ENCODE peak calls at places on chromosomes 11 and 22, in seven cellular contexts. One of them, this sample, is unnamed.

GRCh38 chr11:106426696-106427095 is 349.2 kb downstream of the AASDHPPT start:
- DNase-seq in BJ: no peak
- DNase-seq in neural crest cell: no peak
- DNase-seq in IMR-90: no peak
- DNase-seq in fibroblast of pulmonary artery: no peak
- DNase-seq in HFFc6: no peak
- DNase-seq in right lobe of liver: no peak
- DNase-seq in this sample: no peak

GRCh38 chr11:131486937-131487336 is 116.5 kb downstream of the NTM start:
- DNase-seq in IMR-90: no peak
- DNase-seq in right lobe of liver: no peak
- DNase-seq in HFFc6: no peak
- DNase-seq in neural crest cell: no peak
- DNase-seq in fibroblast of pulmonary artery: no peak
- DNase-seq in BJ: no peak
- DNase-seq in this sample: no peak

GRCh38 chr11:68581439-68581838 is 102.9 kb upstream of the GAL start:
- DNase-seq in BJ: no peak
- DNase-seq in fibroblast of pulmonary artery: no peak
- DNase-seq in neural crest cell: no peak
- DNase-seq in right lobe of liver: no peak
- DNase-seq in IMR-90: no peak
- DNase-seq in HFFc6: no peak
- DNase-seq in this sample: no peak

GRCh38 chr11:11306855-11307254 is 46.2 kb downstream of the CSNK2A3 start:
- DNase-seq in right lobe of liver: no peak
- DNase-seq in IMR-90: peak; percentile 37
- DNase-seq in HFFc6: no peak
- DNase-seq in neural crest cell: no peak
- DNase-seq in fibroblast of pulmonary artery: no peak
- DNase-seq in BJ: no peak
- DNase-seq in this sample: no peak

GRCh38 chr11:15726221-15726746 is 611.6 kb downstream of the INSC start:
- DNase-seq in HFFc6: no peak
- DNase-seq in right lobe of liver: no peak
- DNase-seq in BJ: no peak
- DNase-seq in IMR-90: no peak
- DNase-seq in neural crest cell: no peak
- DNase-seq in fibroblast of pulmonary artery: no peak
- DNase-seq in this sample: no peak

GRCh38 chr11:66932543-66932942 is 25.6 kb downstream of the PC start:
- DNase-seq in neural crest cell: no peak
- DNase-seq in HFFc6: no peak
- DNase-seq in IMR-90: no peak
- DNase-seq in BJ: no peak
- DNase-seq in fibroblast of pulmonary artery: no peak
- DNase-seq in right lobe of liver: no peak
- DNase-seq in this sample: no peak

GRCh38 chr22:47043835-47044721 is 281.6 kb downstream of the TBC1D22A start:
- DNase-seq in IMR-90: peak; percentile 54
- DNase-seq in HFFc6: no peak
- DNase-seq in right lobe of liver: peak; percentile 36
- DNase-seq in neural crest cell: no peak
- DNase-seq in BJ: no peak
- DNase-seq in fibroblast of pulmonary artery: peak; percentile 39
- DNase-seq in this sample: peak; percentile 83

GRCh38 chr11:45468265-45468856 is 182.2 kb upstream of the SYT13 start:
- DNase-seq in HFFc6: no peak
- DNase-seq in fibroblast of pulmonary artery: peak; percentile 70
- DNase-seq in right lobe of liver: peak; percentile 37
- DNase-seq in IMR-90: peak; percentile 4
- DNase-seq in neural crest cell: no peak
- DNase-seq in BJ: no peak
- DNase-seq in this sample: no peak

GRCh38 chr11:85756401-85757200 is 54.3 kb downstream of the SYTL2 start:
- DNase-seq in right lobe of liver: no peak
- DNase-seq in HFFc6: no peak
- DNase-seq in fibroblast of pulmonary artery: no peak
- DNase-seq in neural crest cell: no peak
- DNase-seq in BJ: no peak
- DNase-seq in IMR-90: no peak
- DNase-seq in this sample: peak; percentile 85

GRCh38 chr11:119551726-119552510 is 128.9 kb upstream of the THY1 start:
- DNase-seq in fibroblast of pulmonary artery: no peak
- DNase-seq in neural crest cell: no peak
- DNase-seq in IMR-90: no peak
- DNase-seq in HFFc6: peak; percentile 39
- DNase-seq in BJ: peak; percentile 19
- DNase-seq in right lobe of liver: no peak
- DNase-seq in this sample: no peak

GRCh38 chr11:32435947-32436750 is 810 bp upstream of the WT1 start:
- DNase-seq in BJ: no peak
- DNase-seq in fibroblast of pulmonary artery: peak; percentile 76
- DNase-seq in neural crest cell: peak; percentile 2
- DNase-seq in right lobe of liver: no peak
- DNase-seq in IMR-90: no peak
- DNase-seq in HFFc6: no peak
- DNase-seq in this sample: peak; percentile 72

GRCh38 chr11:115202061-115202460 is 302.2 kb downstream of the CADM1 start:
- DNase-seq in right lobe of liver: no peak
- DNase-seq in IMR-90: no peak
- DNase-seq in HFFc6: no peak
- DNase-seq in BJ: no peak
- DNase-seq in fibroblast of pulmonary artery: no peak
- DNase-seq in neural crest cell: no peak
- DNase-seq in this sample: no peak

GRCh38 chr11:16456366-16456765 is 100.0 kb upstream of the SOX6 start:
- DNase-seq in neural crest cell: no peak
- DNase-seq in fibroblast of pulmonary artery: no peak
- DNase-seq in right lobe of liver: no peak
- DNase-seq in HFFc6: no peak
- DNase-seq in BJ: no peak
- DNase-seq in IMR-90: peak; percentile 11
- DNase-seq in this sample: no peak

GRCh38 chr11:32713496-32713895 is 81.0 kb downstream of the CCDC73 start:
- DNase-seq in HFFc6: no peak
- DNase-seq in IMR-90: no peak
- DNase-seq in BJ: no peak
- DNase-seq in right lobe of liver: no peak
- DNase-seq in fibroblast of pulmonary artery: peak; percentile 32
- DNase-seq in neural crest cell: no peak
- DNase-seq in this sample: peak; percentile 52

GRCh38 chr22:37618072-37618656 is 9.5 kb downstream of the GGA1 start:
- DNase-seq in fibroblast of pulmonary artery: no peak
- DNase-seq in IMR-90: no peak
- DNase-seq in right lobe of liver: no peak
- DNase-seq in neural crest cell: no peak
- DNase-seq in BJ: no peak
- DNase-seq in HFFc6: no peak
- DNase-seq in this sample: no peak

GRCh38 chr11:329886-330253 is 9.2 kb upstream of the IFITM3 start:
- DNase-seq in fibroblast of pulmonary artery: no peak
- DNase-seq in BJ: no peak
- DNase-seq in IMR-90: no peak
- DNase-seq in neural crest cell: no peak
- DNase-seq in HFFc6: no peak
- DNase-seq in right lobe of liver: no peak
- DNase-seq in this sample: no peak

GRCh38 chr11:116267146-116267545 is 505.6 kb downstream of the BUD13 start:
- DNase-seq in right lobe of liver: no peak
- DNase-seq in IMR-90: no peak
- DNase-seq in HFFc6: no peak
- DNase-seq in neural crest cell: no peak
- DNase-seq in BJ: no peak
- DNase-seq in fibroblast of pulmonary artery: no peak
- DNase-seq in this sample: no peak

GRCh38 chr11:10443152-10443551 is 11.9 kb upstream of the AMPD3 start:
- DNase-seq in HFFc6: no peak
- DNase-seq in right lobe of liver: no peak
- DNase-seq in IMR-90: peak; percentile 16
- DNase-seq in fibroblast of pulmonary artery: no peak
- DNase-seq in BJ: no peak
- DNase-seq in neural crest cell: no peak
- DNase-seq in this sample: no peak

GRCh38 chr11:64814712-64815187 is 4.4 kb upstream of the MEN1 start:
- DNase-seq in neural crest cell: no peak
- DNase-seq in HFFc6: no peak
- DNase-seq in IMR-90: no peak
- DNase-seq in BJ: no peak
- DNase-seq in fibroblast of pulmonary artery: no peak
- DNase-seq in right lobe of liver: no peak
- DNase-seq in this sample: no peak

GRCh38 chr22:36348760-36349159 is 39.0 kb downstream of the MYH9 start:
- DNase-seq in right lobe of liver: no peak
- DNase-seq in fibroblast of pulmonary artery: no peak
- DNase-seq in IMR-90: no peak
- DNase-seq in BJ: no peak
- DNase-seq in HFFc6: no peak
- DNase-seq in neural crest cell: no peak
- DNase-seq in this sample: no peak

DNA sequence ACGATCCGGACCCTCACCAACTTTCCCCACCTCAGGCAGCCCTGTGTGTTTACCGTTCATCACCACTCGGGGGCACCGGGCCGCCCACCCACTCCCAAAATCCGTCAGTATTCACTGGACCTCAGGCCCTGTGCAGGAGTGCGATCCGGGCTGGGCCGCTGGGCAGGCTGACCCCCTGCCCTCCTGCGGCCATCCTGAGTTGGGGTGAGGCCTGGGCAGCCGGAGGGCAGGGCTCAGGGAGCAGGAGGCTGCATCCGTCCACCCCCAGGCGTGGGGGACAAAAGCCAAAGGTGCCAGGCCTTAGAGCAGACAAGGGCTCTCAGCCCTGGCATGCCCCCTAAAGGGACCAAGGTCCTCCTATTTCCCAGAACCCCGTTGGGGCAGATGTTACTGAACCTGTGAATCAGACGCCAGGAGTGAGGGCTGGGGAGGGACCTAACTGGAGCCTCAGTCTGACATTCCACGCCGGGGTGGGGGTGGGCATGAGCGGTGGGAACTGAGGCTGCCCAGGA is 16.8 kb upstream of the TMEM191C start:
- DNase-seq in neural crest cell: peak; percentile 3
- DNase-seq in right lobe of liver: no peak
- DNase-seq in IMR-90: no peak
- DNase-seq in HFFc6: no peak
- DNase-seq in BJ: no peak
- DNase-seq in fibroblast of pulmonary artery: no peak
- DNase-seq in this sample: no peak
- TF ChIP-seq CTCF in neural crest cell: peak; percentile 39
- TF ChIP-seq CTCF in right lobe of liver: no peak
- TF ChIP-seq CTCF in IMR-90: no peak
- TF ChIP-seq CTCF in HFFc6: peak; percentile 32
- TF ChIP-seq CTCF in BJ: no peak
- TF ChIP-seq CTCF in fibroblast of pulmonary artery: no peak
- TF ChIP-seq CTCF in this sample: peak; percentile 12

GRCh38 chr11:125256471-125257010 is 92.0 kb downstream of the PKNOX2 start:
- DNase-seq in HFFc6: no peak
- DNase-seq in BJ: no peak
- DNase-seq in right lobe of liver: no peak
- DNase-seq in IMR-90: no peak
- DNase-seq in neural crest cell: no peak
- DNase-seq in fibroblast of pulmonary artery: no peak
- DNase-seq in this sample: no peak

GRCh38 chr11:125257185-125257584 is 92.6 kb downstream of the PKNOX2 start:
- DNase-seq in BJ: no peak
- DNase-seq in HFFc6: no peak
- DNase-seq in IMR-90: no peak
- DNase-seq in right lobe of liver: no peak
- DNase-seq in fibroblast of pulmonary artery: no peak
- DNase-seq in neural crest cell: no peak
- DNase-seq in this sample: no peak

GRCh38 chr11:125257751-125258150 is 93.2 kb downstream of the PKNOX2 start:
- DNase-seq in BJ: no peak
- DNase-seq in neural crest cell: no peak
- DNase-seq in fibroblast of pulmonary artery: no peak
- DNase-seq in IMR-90: no peak
- DNase-seq in HFFc6: no peak
- DNase-seq in right lobe of liver: no peak
- DNase-seq in this sample: no peak

GRCh38 chr11:125261471-125262087 is 97.0 kb downstream of the PKNOX2 start:
- DNase-seq in neural crest cell: no peak
- DNase-seq in fibroblast of pulmonary artery: no peak
- DNase-seq in right lobe of liver: no peak
- DNase-seq in BJ: no peak
- DNase-seq in IMR-90: no peak
- DNase-seq in HFFc6: no peak
- DNase-seq in this sample: no peak

GRCh38 chr11:125258626-125259025 is 94.1 kb downstream of the PKNOX2 start:
- DNase-seq in neural crest cell: no peak
- DNase-seq in BJ: no peak
- DNase-seq in HFFc6: no peak
- DNase-seq in fibroblast of pulmonary artery: no peak
- DNase-seq in right lobe of liver: no peak
- DNase-seq in IMR-90: no peak
- DNase-seq in this sample: no peak
- TF ChIP-seq CTCF in neural crest cell: no peak
- TF ChIP-seq CTCF in BJ: no peak
- TF ChIP-seq CTCF in HFFc6: no peak
- TF ChIP-seq CTCF in fibroblast of pulmonary artery: no peak
- TF ChIP-seq CTCF in right lobe of liver: no peak
- TF ChIP-seq CTCF in IMR-90: no peak
- TF ChIP-seq CTCF in this sample: no peak

DNA sequence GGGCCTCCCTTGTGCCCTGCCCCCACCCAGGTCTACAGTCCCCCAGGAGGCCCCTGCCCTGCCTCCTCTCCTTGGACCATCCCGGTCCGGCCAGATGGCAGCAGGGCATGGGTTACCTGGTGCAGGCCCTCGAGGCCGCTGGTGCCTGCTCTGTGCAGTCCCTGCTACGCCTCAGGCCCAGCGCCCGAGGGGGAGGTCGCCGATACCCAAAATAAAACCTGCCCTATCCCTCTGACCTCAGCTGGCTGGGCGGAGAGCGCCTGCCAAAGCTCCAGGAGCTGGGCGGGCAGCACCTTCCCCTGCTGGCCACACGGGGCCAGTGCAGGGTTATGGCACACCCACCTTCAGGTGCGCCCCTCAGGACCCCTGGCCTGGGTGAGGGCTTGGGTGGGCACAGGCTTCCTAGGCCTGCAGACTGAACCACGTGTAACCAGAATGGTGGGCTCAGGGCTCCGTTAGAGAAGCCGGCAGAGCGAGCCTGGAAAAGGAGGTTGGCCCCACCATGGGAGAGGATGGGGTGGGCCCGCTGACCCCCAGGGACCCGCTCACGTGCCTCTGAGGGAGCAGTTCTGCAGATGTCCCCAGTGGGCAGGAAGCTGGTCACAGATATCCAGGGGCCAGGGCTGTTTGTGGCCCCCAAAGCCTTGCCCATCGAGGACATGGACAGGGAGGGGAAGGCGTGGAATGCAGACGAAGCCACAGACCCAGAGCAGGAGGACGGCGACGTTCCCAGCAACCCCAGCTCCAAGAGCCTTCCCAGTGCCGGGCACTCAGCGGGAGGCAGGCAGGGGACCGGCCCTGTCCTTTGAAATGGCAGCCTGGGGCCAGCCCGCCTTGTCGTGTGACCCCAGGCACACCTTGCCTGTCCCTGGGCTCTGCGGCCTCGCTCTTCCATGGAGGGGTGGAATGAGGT is 1.7 kb upstream of the TNNT3 start:
- DNase-seq in BJ: no peak
- DNase-seq in right lobe of liver: peak; percentile 52
- DNase-seq in fibroblast of pulmonary artery: no peak
- DNase-seq in neural crest cell: no peak
- DNase-seq in IMR-90: no peak
- DNase-seq in HFFc6: no peak
- DNase-seq in this sample: no peak
- TF ChIP-seq CTCF in BJ: peak; percentile 38
- TF ChIP-seq CTCF in right lobe of liver: peak; percentile 38
- TF ChIP-seq CTCF in fibroblast of pulmonary artery: peak; percentile 27
- TF ChIP-seq CTCF in neural crest cell: peak; percentile 50
- TF ChIP-seq CTCF in IMR-90: no peak
- TF ChIP-seq CTCF in HFFc6: peak; percentile 69
- TF ChIP-seq CTCF in this sample: peak; percentile 20

GRCh38 chr22:19756288-19757128 is 4.1 kb upstream of the TBX1 start:
- DNase-seq in neural crest cell: no peak
- DNase-seq in right lobe of liver: peak; percentile 78
- DNase-seq in HFFc6: no peak
- DNase-seq in IMR-90: no peak
- DNase-seq in BJ: no peak
- DNase-seq in fibroblast of pulmonary artery: no peak
- DNase-seq in this sample: peak; percentile 40
- TF ChIP-seq CTCF in neural crest cell: peak; percentile 64
- TF ChIP-seq CTCF in right lobe of liver: peak; percentile 69
- TF ChIP-seq CTCF in HFFc6: peak; percentile 65
- TF ChIP-seq CTCF in IMR-90: peak; percentile 37
- TF ChIP-seq CTCF in BJ: peak; percentile 53
- TF ChIP-seq CTCF in fibroblast of pulmonary artery: peak; percentile 23
- TF ChIP-seq CTCF in this sample: peak; percentile 52